ENCODE peak calls at places on chromosomes 13 and 19, in five cellular contexts. X, P, Z, Q and D are unnamed samples.
A peak's percentile ranks its signal among the peaks of the same experiment; 100 is the strongest.

GRCh38 chr19:11530432-11530831 is 1.5 kb upstream of the ECSIT start:
- DNase-seq in X (no peak), P (peak; percentile 64), Z (no peak), Q (peak; percentile 95), D (peak; percentile 72)

GRCh38 chr13:101218484-101218883 is 197.8 kb downstream of the NALCN start:
- DNase-seq in X (no peak), P (no peak), Z (no peak), Q (peak; percentile 40), D (no peak)

GRCh38 chr19:31173991-31174390 is 175.2 kb downstream of the TSHZ3 start:
- DNase-seq in X (no peak), P (no peak), Z (no peak), Q (no peak), D (no peak)

GRCh38 chr13:88000787-88001186 is 329.6 kb downstream of the SLITRK5 start:
- DNase-seq in X (no peak), P (no peak), Z (no peak), Q (no peak), D (no peak)

GRCh38 chr13:43511260-43511970 is 275.4 kb downstream of the ENOX1 start:
- DNase-seq in X (no peak), P (no peak), Z (no peak), Q (no peak), D (no peak)

GRCh38 chr19:18090545-18091216 is 3.9 kb upstream of the IL12RB1 start:
- DNase-seq in X (no peak), P (no peak), Z (no peak), Q (no peak), D (peak; percentile 20)

GRCh38 chr19:8302357-8302691 is 5.8 kb downstream of the CD320 start:
- DNase-seq in X (no peak), P (peak; percentile 2), Z (no peak), Q (no peak), D (no peak)

GRCh38 chr13:23462815-23463559 is 29.5 kb upstream of the SACS start:
- DNase-seq in X (no peak), P (no peak), Z (no peak), Q (no peak), D (no peak)

GRCh38 chr19:56350416-56351045 is 35.9 kb upstream of the ZSCAN5A start:
- DNase-seq in X (peak; percentile 8), P (peak; percentile 77), Z (no peak), Q (peak; percentile 49), D (peak; percentile 46)

GRCh38 chr13:73973156-73973555 is 161.0 kb downstream of the KLF12 start:
- DNase-seq in X (no peak), P (no peak), Z (no peak), Q (no peak), D (no peak)

GRCh38 chr13:111389621-111390521 is 69.4 kb downstream of the TEX29 start:
- DNase-seq in X (no peak), P (no peak), Z (no peak), Q (no peak), D (no peak)

GRCh38 chr13:22770891-22771290 is 409.9 kb upstream of the SGCG start:
- DNase-seq in X (no peak), P (no peak), Z (no peak), Q (no peak), D (no peak)

GRCh38 chr13:50365300-50365682 is 350.0 kb downstream of the KCNRG start:
- DNase-seq in X (no peak), P (peak; percentile 25), Z (no peak), Q (no peak), D (peak; percentile 49)

GRCh38 chr19:18995804-18996241 is 37.5 kb downstream of the SUGP2 start:
- DNase-seq in X (no peak), P (peak; percentile 19), Z (no peak), Q (peak; percentile 61), D (peak; percentile 27)

GRCh38 chr13:24827799-24828198 is 63.8 kb downstream of the RNF17 start:
- DNase-seq in X (no peak), P (no peak), Z (no peak), Q (peak; percentile 17), D (no peak)

GRCh38 chr13:106318941-106319411 is 216.5 kb downstream of the EFNB2 start:
- DNase-seq in X (no peak), P (no peak), Z (no peak), Q (peak; percentile 95), D (no peak)

GRCh38 chr13:32318072-32318471 is 2.8 kb downstream of the BRCA2 start:
- DNase-seq in X (no peak), P (no peak), Z (no peak), Q (no peak), D (no peak)

GRCh38 chr19:8487137-8487851 is 15.1 kb downstream of the PRAM1 start:
- DNase-seq in X (peak; percentile 21), P (peak; percentile 68), Z (peak; percentile 51), Q (no peak), D (peak; percentile 82)

GRCh38 chr13:70098669-70099068 is 9.0 kb upstream of the ATXN8OS start:
- DNase-seq in X (no peak), P (no peak), Z (no peak), Q (peak; percentile 8), D (no peak)

GRCh38 chr13:91154954-91155353 is 192.5 kb upstream of the MIR17HG start:
- DNase-seq in X (no peak), P (no peak), Z (no peak), Q (no peak), D (no peak)

GRCh38 chr13:84896128-84896527 is 903.1 kb downstream of the SLITRK6 start:
- DNase-seq in X (no peak), P (peak; percentile 63), Z (no peak), Q (peak; percentile 84), D (peak; percentile 47)

GRCh38 chr13:66965146-66965545 is 265.0 kb downstream of the PCDH9 start:
- DNase-seq in X (no peak), P (no peak), Z (no peak), Q (no peak), D (no peak)

GRCh38 chr19:14943601-14944000 is 2.3 kb downstream of the OR7C2 start:
- DNase-seq in X (no peak), P (no peak), Z (no peak), Q (peak; percentile 8), D (no peak)

GRCh38 chr13:42819712-42820111 is 38.3 kb downstream of the FAM216B start:
- DNase-seq in X (no peak), P (no peak), Z (no peak), Q (no peak), D (no peak)

GRCh38 chr19:8511573-8512101 is 2.3 kb downstream of the ZNF414 start:
- DNase-seq in X (no peak), P (no peak), Z (no peak), Q (no peak), D (no peak)

GRCh38 chr13:112730157-112730671 is 40.4 kb downstream of the ATP11A start:
- DNase-seq in X (no peak), P (no peak), Z (no peak), Q (peak; percentile 57), D (no peak)

GRCh38 chr19:56092685-56093631 is 28.1 kb downstream of the ZNF787 start:
- DNase-seq in X (no peak), P (no peak), Z (no peak), Q (no peak), D (no peak)

GRCh38 chr19:28972144-28972543 is 240.8 kb downstream of the UQCRFS1 start:
- DNase-seq in X (no peak), P (no peak), Z (no peak), Q (no peak), D (no peak)

GRCh38 chr13:113806104-113806471 is 47.1 kb downstream of the TMEM255B start:
- DNase-seq in X (no peak), P (no peak), Z (no peak), Q (no peak), D (no peak)

GRCh38 chr13:33953781-33954180 is 135.8 kb downstream of the RFC3 start:
- DNase-seq in X (no peak), P (no peak), Z (no peak), Q (no peak), D (no peak)

GRCh38 chr19:33296473-33297060 is 5.8 kb downstream of the CEBPA start:
- DNase-seq in X (no peak), P (no peak), Z (no peak), Q (no peak), D (no peak)

GRCh38 chr13:74562381-74562780 is 428.2 kb upstream of the KLF12 start:
- DNase-seq in X (no peak), P (no peak), Z (no peak), Q (no peak), D (no peak)

GRCh38 chr13:24005711-24006281 is 108.5 kb upstream of the C1QTNF9B start:
- DNase-seq in X (no peak), P (no peak), Z (no peak), Q (no peak), D (no peak)

GRCh38 chr13:73341748-73342147 is 282.9 kb downstream of the KLF5 start:
- DNase-seq in X (no peak), P (no peak), Z (no peak), Q (peak; percentile 51), D (no peak)

GRCh38 chr19:28351761-28352160 is 861.2 kb downstream of the UQCRFS1 start:
- DNase-seq in X (no peak), P (no peak), Z (no peak), Q (no peak), D (no peak)

GRCh38 chr13:26019241-26019640 is 32.6 kb downstream of the SHISA2 start:
- DNase-seq in X (no peak), P (no peak), Z (no peak), Q (no peak), D (no peak)

GRCh38 chr19:28475525-28475924 is 737.4 kb downstream of the UQCRFS1 start:
- DNase-seq in X (no peak), P (no peak), Z (no peak), Q (no peak), D (no peak)

GRCh38 chr19:18185538-18185937 is 7.5 kb upstream of the MPV17L2 start:
- DNase-seq in X (no peak), P (no peak), Z (no peak), Q (no peak), D (no peak)